ENCODE peak calls at places on chromosomes 5 and 9, in five cellular contexts. D is IMR-90, F is mesendoderm, P is H9, M is trophoblast cell. Y is an unnamed sample.

GRCh38 chr9:125432715-125433385 is 171.2 kb downstream of the GAPVD1 start:
- DNase-seq in D (no peak), F (no peak), P (peak; percentile 17), M (no peak), Y (no peak)

GRCh38 chr5:145345883-145346282 is 489.3 kb downstream of the PRELID2 start:
- DNase-seq in D (peak; percentile 55), F (no peak), P (no peak), M (no peak), Y (peak; percentile 29)

GRCh38 chr9:121981118-121981883 is 111.8 kb downstream of the TTLL11 start:
- DNase-seq in D (no peak), F (no peak), P (no peak), M (no peak), Y (no peak)

GRCh38 chr5:172658869-172659513 is 17.9 kb downstream of the NEURL1B start:
- DNase-seq in D (peak; percentile 46), F (no peak), P (no peak), M (no peak), Y (peak; percentile 48)

GRCh38 chr9:18477121-18477705 is 3.3 kb downstream of the ADAMTSL1 start:
- DNase-seq in D (no peak), F (no peak), P (no peak), M (no peak), Y (no peak)

GRCh38 chr9:21559402-21560280 is 77.5 kb upstream of the IFNE start:
- DNase-seq in D (peak; percentile 55), F (peak; percentile 73), P (peak; percentile 77), M (peak; percentile 62), Y (peak; percentile 45)

GRCh38 chr9:78856781-78857180 is 559.9 kb downstream of the PSAT1 start:
- DNase-seq in D (no peak), F (peak; percentile 35), P (no peak), M (no peak), Y (no peak)

GRCh38 chr5:171946382-171946781 is 60.1 kb downstream of the FBXW11 start:
- DNase-seq in D (no peak), F (peak; percentile 82), P (no peak), M (peak; percentile 90), Y (no peak)

GRCh38 chr9:111621895-111622480 is 9.1 kb upstream of the DNAJC25 start:
- DNase-seq in D (peak; percentile 64), F (no peak), P (no peak), M (peak; percentile 59), Y (peak; percentile 62)

GRCh38 chr9:82109626-82110025 is 121.1 kb downstream of the SPATA31D1 start:
- DNase-seq in D (no peak), F (no peak), P (no peak), M (no peak), Y (no peak)

GRCh38 chr5:57735754-57736153 is 253.1 kb upstream of the ACTBL2 start:
- DNase-seq in D (peak; percentile 96), F (no peak), P (no peak), M (peak; percentile 81), Y (peak; percentile 88)

GRCh38 chr5:110751902-110752762 is 13.3 kb downstream of the SLC25A46 start:
- DNase-seq in D (peak; percentile 88), F (peak; percentile 45), P (no peak), M (no peak), Y (peak; percentile 83)

GRCh38 chr9:93968451-93969327 is 13.5 kb upstream of the BARX1 start:
- DNase-seq in D (peak; percentile 59), F (peak; percentile 55), P (peak; percentile 44), M (no peak), Y (peak; percentile 61)

GRCh38 chr5:90932052-90932699 is 373.6 kb downstream of the ADGRV1 start:
- DNase-seq in D (peak; percentile 70), F (peak; percentile 67), P (peak; percentile 51), M (peak; percentile 84), Y (peak; percentile 71)

GRCh38 chr9:25677301-25678146 is 720 bp downstream of the TUSC1 start:
- DNase-seq in D (peak; percentile 55), F (peak; percentile 86), P (peak; percentile 78), M (peak; percentile 84), Y (peak; percentile 81)
- H3K27ac ChIP-seq in D (peak overlapping the region; percentile 80), F (peak overlapping the region; percentile 96), P (no peak overlapping the region), M (peak overlapping the region; percentile 93), Y (peak overlapping the region; percentile 84)

DNA sequence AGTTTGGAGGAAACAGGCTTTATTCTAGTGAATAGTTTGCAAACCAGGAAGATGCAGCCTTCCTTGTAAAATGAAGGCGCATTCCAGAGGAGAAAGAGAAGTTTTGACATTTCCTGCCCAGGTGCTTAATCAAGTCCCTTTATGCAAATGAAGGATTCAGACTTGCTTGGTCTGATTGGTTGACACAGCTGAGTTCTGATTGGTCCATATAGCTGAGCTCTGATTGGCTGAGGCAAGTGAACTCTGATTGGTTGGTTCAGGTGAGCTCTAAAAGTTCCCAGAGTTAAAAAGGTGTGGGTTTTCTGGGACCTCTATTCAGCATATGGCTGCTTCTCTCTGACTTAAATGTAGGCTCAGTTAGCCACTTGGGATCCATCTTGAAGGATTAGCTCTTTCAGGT is 151.0 kb downstream of the CACNA1B start:
- DNase-seq in D (no peak), F (no peak), P (peak; percentile 22), M (no peak), Y (no peak)
- H2BK120ac ChIP-seq in D (no peak overlapping the region), F (no peak overlapping the region), P (no peak overlapping the region), M (no peak overlapping the region), Y (no peak overlapping the region)

GRCh38 chr5:181229996-181230395 is 6.9 kb downstream of the TRIM41 start:
- DNase-seq in D (no peak), F (no peak), P (no peak), M (no peak), Y (no peak)
- H3K27ac ChIP-seq in D (no peak overlapping the region), F (no peak overlapping the region), P (no peak overlapping the region), M (no peak overlapping the region), Y (no peak overlapping the region)

DNA sequence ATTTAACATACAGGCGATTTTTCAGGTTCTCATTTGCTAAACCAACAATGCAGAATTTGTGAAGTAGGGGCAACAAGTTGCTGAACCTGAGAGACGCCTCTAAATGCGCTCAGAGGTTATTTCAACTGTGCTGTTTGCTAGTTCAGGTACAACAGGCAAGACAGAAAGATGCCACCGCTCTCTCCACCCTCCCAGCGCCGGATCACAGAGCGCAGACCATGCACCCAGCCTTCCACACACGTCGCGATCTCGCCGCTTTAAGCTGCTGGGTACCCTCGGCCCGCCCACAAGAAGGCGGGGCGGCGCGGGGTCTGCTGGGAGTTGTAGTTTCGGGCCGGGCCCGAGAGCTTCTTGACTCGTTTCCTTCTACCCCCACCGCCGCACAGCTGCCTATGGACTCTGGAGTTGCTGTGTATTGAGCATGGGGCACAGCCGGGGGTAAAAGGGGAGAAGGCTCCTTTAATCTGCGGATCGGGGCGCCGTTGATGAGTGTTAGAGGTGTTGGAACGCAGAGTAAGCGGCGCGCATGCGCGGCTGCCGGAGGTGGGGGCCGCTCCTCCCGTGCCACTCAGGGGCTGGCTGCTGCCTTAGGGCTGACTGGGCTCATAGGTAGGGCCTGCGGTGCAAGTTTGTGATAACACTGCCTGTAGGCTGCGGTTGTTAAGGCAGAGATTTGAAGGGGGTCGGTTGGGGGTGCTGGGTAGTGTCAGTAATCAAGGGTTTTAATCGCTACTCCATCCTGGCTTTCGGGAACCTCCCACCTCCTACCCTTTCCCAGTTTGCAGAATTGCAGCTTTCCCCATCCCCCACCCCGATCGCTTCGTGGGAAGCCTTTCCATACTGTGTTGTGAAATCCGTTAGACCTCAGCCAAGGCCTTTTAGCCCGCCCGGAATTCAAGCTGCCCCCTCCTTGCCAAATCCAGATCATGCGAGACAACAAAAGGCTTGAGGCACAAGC is 40.3 kb upstream of the ABCA1 start:
- DNase-seq in D (peak; percentile 90), F (peak; percentile 93), P (peak; percentile 87), M (peak; percentile 88), Y (peak; percentile 93)
- H2BK120ac ChIP-seq in D (peak overlapping the region; percentile 100), F (no peak overlapping the region), P (no peak overlapping the region), M (peak overlapping the region; percentile 94), Y (peak overlapping the region; percentile 98)

GRCh38 chr9:6080154-6080716 is 64.8 kb upstream of the RANBP6 start:
- DNase-seq in D (peak; percentile 82), F (peak; percentile 100), P (peak; percentile 99), M (peak; percentile 95), Y (peak; percentile 90)
- H3K27ac ChIP-seq in D (no peak overlapping the region), F (peak overlapping the region; percentile 48), P (peak overlapping the region; percentile 50), M (no peak overlapping the region), Y (peak overlapping the region; percentile 32)

GRCh38 chr9:129031514-129031913 is 3.4 kb upstream of the SH3GLB2 start:
- DNase-seq in D (no peak), F (no peak), P (no peak), M (no peak), Y (no peak)

GRCh38 chr9:129030191-129030590 is 2.1 kb upstream of the SH3GLB2 start:
- DNase-seq in D (no peak), F (no peak), P (no peak), M (no peak), Y (no peak)

GRCh38 chr9:129036241-129036922 is at the start of gene MIGA2:
- DNase-seq in D (peak; percentile 98), F (peak; percentile 100), P (peak; percentile 99), M (peak; percentile 99), Y (peak; percentile 99)

GRCh38 chr9:129032541-129033159 is 3.8 kb upstream of the MIGA2 start:
- DNase-seq in D (no peak), F (no peak), P (no peak), M (no peak), Y (no peak)

GRCh38 chr9:129033216-129033615 is 3.2 kb upstream of the MIGA2 start:
- DNase-seq in D (no peak), F (no peak), P (no peak), M (no peak), Y (no peak)
- H2BK120ac ChIP-seq in D (no peak overlapping the region), F (no peak overlapping the region), P (no peak overlapping the region), M (no peak overlapping the region), Y (no peak overlapping the region)

DNA sequence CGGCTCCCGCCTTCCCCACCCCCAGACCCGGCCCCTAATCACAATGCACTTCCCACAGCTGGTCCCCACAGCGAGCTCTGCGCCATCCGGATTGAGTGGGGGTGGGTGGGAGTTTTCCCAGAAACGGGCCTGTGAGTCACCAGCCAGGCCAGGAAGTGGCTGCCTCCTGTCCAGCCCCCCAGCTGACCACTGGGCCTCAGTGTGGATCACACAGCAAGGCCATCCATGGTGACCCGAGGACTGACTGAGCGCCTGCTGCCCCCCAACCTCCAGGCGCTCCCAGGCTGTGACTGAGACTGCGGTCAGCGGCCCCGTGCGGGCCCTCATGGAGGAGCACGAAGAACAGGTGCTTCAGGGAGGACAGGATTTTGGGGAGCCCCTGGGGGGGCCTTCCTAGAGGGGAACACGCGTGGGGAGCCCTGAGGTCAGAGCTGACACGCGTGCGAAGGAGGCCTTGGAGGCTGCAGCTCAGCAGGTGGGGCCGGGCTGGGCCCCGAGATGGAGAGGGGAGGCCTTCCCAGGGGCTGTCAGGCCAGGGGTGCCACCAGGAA is 48.3 kb upstream of the EGFL7 start:
- DNase-seq in D (peak; percentile 89), F (no peak), P (no peak), M (no peak), Y (peak; percentile 96)
- H3K27ac ChIP-seq in D (peak overlapping the region; percentile 32), F (no peak overlapping the region), P (no peak overlapping the region), M (no peak overlapping the region), Y (peak overlapping the region; percentile 38)

GRCh38 chr5:176743828-176744583 is 66.4 kb upstream of the UNC5A start:
- DNase-seq in D (no peak), F (no peak), P (peak; percentile 35), M (no peak), Y (no peak)
- H2BK120ac ChIP-seq in D (no peak overlapping the region), F (no peak overlapping the region), P (no peak overlapping the region), M (no peak overlapping the region), Y (no peak overlapping the region)

GRCh38 chr9:127860779-127861178 is 6.3 kb upstream of the ENG start:
- DNase-seq in D (no peak), F (no peak), P (no peak), M (no peak), Y (no peak)
- H3K27ac ChIP-seq in D (no peak overlapping the region), F (no peak overlapping the region), P (no peak overlapping the region), M (peak overlapping the region; percentile 7), Y (no peak overlapping the region)

Y was measured in mesenchymal stem cell.